ENCODE peak calls at places on chromosomes 6 and 20, in nine cellular contexts. One of them, this sample, is unnamed.

GRCh38 chr6:152794696-152795095 is 44.1 kb downstream of the VIP start:
- DNase-seq in NCI-H187 treated with DMSO at 0.1 percent for 48 hours: no peak
- DNase-seq in T-helper 2 cell: no peak
- DNase-seq in tibial nerve: no peak
- DNase-seq in epithelial cell of esophagus: no peak
- DNase-seq in Calu3: no peak
- DNase-seq in ureter: no peak
- DNase-seq in iris pigment epithelial cell: no peak
- DNase-seq in activated CD8-positive, alpha-beta memory T cell treated with anti-CD3 and anti-CD28 coated beads, Interleukin-2, amount 10 ng/mL, durations not matched to agents 7 days and 5 days: no peak
- DNase-seq in this sample: no peak

GRCh38 chr20:46000571-46001145 is 8.1 kb upstream of the MMP9 start:
- DNase-seq in NCI-H187 treated with DMSO at 0.1 percent for 48 hours: no peak
- DNase-seq in T-helper 2 cell: no peak
- DNase-seq in tibial nerve: no peak
- DNase-seq in epithelial cell of esophagus: no peak
- DNase-seq in Calu3: no peak
- DNase-seq in ureter: no peak
- DNase-seq in iris pigment epithelial cell: no peak
- DNase-seq in activated CD8-positive, alpha-beta memory T cell treated with anti-CD3 and anti-CD28 coated beads, Interleukin-2, amount 10 ng/mL, durations not matched to agents 7 days and 5 days: no peak
- DNase-seq in this sample: no peak

GRCh38 chr6:161079566-161080262 is 88.1 kb downstream of the MAP3K4 start:
- DNase-seq in NCI-H187 treated with DMSO at 0.1 percent for 48 hours: no peak
- DNase-seq in T-helper 2 cell: no peak
- DNase-seq in tibial nerve: no peak
- DNase-seq in epithelial cell of esophagus: peak
- DNase-seq in Calu3: no peak
- DNase-seq in ureter: no peak
- DNase-seq in iris pigment epithelial cell: peak
- DNase-seq in activated CD8-positive, alpha-beta memory T cell treated with anti-CD3 and anti-CD28 coated beads, Interleukin-2, amount 10 ng/mL, durations not matched to agents 7 days and 5 days: peak
- DNase-seq in this sample: no peak

GRCh38 chr6:89311853-89312531 is 3.1 kb downstream of the GABRR2 start:
- DNase-seq in NCI-H187 treated with DMSO at 0.1 percent for 48 hours: no peak
- DNase-seq in T-helper 2 cell: no peak
- DNase-seq in tibial nerve: peak
- DNase-seq in epithelial cell of esophagus: peak
- DNase-seq in Calu3: peak
- DNase-seq in ureter: peak
- DNase-seq in iris pigment epithelial cell: peak
- DNase-seq in activated CD8-positive, alpha-beta memory T cell treated with anti-CD3 and anti-CD28 coated beads, Interleukin-2, amount 10 ng/mL, durations not matched to agents 7 days and 5 days: no peak
- DNase-seq in this sample: peak

GRCh38 chr6:93124226-93124625 is 295.1 kb downstream of the EPHA7 start:
- DNase-seq in NCI-H187 treated with DMSO at 0.1 percent for 48 hours: no peak
- DNase-seq in T-helper 2 cell: no peak
- DNase-seq in tibial nerve: no peak
- DNase-seq in epithelial cell of esophagus: peak
- DNase-seq in Calu3: no peak
- DNase-seq in ureter: no peak
- DNase-seq in iris pigment epithelial cell: peak
- DNase-seq in activated CD8-positive, alpha-beta memory T cell treated with anti-CD3 and anti-CD28 coated beads, Interleukin-2, amount 10 ng/mL, durations not matched to agents 7 days and 5 days: no peak
- DNase-seq in this sample: no peak

GRCh38 chr6:84052204-84052882 is 18.8 kb downstream of the MRAP2 start:
- DNase-seq in NCI-H187 treated with DMSO at 0.1 percent for 48 hours: peak
- DNase-seq in T-helper 2 cell: no peak
- DNase-seq in tibial nerve: peak
- DNase-seq in epithelial cell of esophagus: peak
- DNase-seq in Calu3: no peak
- DNase-seq in ureter: peak
- DNase-seq in iris pigment epithelial cell: peak
- DNase-seq in activated CD8-positive, alpha-beta memory T cell treated with anti-CD3 and anti-CD28 coated beads, Interleukin-2, amount 10 ng/mL, durations not matched to agents 7 days and 5 days: no peak
- DNase-seq in this sample: peak

GRCh38 chr6:147684906-147685305 is 176.4 kb downstream of the SAMD5 start:
- DNase-seq in NCI-H187 treated with DMSO at 0.1 percent for 48 hours: no peak
- DNase-seq in T-helper 2 cell: no peak
- DNase-seq in tibial nerve: no peak
- DNase-seq in epithelial cell of esophagus: no peak
- DNase-seq in Calu3: no peak
- DNase-seq in ureter: no peak
- DNase-seq in iris pigment epithelial cell: no peak
- DNase-seq in activated CD8-positive, alpha-beta memory T cell treated with anti-CD3 and anti-CD28 coated beads, Interleukin-2, amount 10 ng/mL, durations not matched to agents 7 days and 5 days: no peak
- DNase-seq in this sample: no peak

GRCh38 chr6:44775121-44775520 is 387.6 kb downstream of the CDC5L start:
- DNase-seq in NCI-H187 treated with DMSO at 0.1 percent for 48 hours: no peak
- DNase-seq in T-helper 2 cell: no peak
- DNase-seq in tibial nerve: no peak
- DNase-seq in epithelial cell of esophagus: no peak
- DNase-seq in Calu3: no peak
- DNase-seq in ureter: no peak
- DNase-seq in iris pigment epithelial cell: no peak
- DNase-seq in activated CD8-positive, alpha-beta memory T cell treated with anti-CD3 and anti-CD28 coated beads, Interleukin-2, amount 10 ng/mL, durations not matched to agents 7 days and 5 days: no peak
- DNase-seq in this sample: no peak

GRCh38 chr6:21582651-21583050 is 10.9 kb upstream of the SOX4 start:
- DNase-seq in NCI-H187 treated with DMSO at 0.1 percent for 48 hours: no peak
- DNase-seq in T-helper 2 cell: no peak
- DNase-seq in tibial nerve: no peak
- DNase-seq in epithelial cell of esophagus: peak
- DNase-seq in Calu3: no peak
- DNase-seq in ureter: no peak
- DNase-seq in iris pigment epithelial cell: peak
- DNase-seq in activated CD8-positive, alpha-beta memory T cell treated with anti-CD3 and anti-CD28 coated beads, Interleukin-2, amount 10 ng/mL, durations not matched to agents 7 days and 5 days: no peak
- DNase-seq in this sample: no peak

GRCh38 chr6:52098649-52099184 is 11.3 kb upstream of the PKHD1 start:
- DNase-seq in NCI-H187 treated with DMSO at 0.1 percent for 48 hours: no peak
- DNase-seq in T-helper 2 cell: no peak
- DNase-seq in tibial nerve: no peak
- DNase-seq in epithelial cell of esophagus: no peak
- DNase-seq in Calu3: no peak
- DNase-seq in ureter: no peak
- DNase-seq in iris pigment epithelial cell: no peak
- DNase-seq in activated CD8-positive, alpha-beta memory T cell treated with anti-CD3 and anti-CD28 coated beads, Interleukin-2, amount 10 ng/mL, durations not matched to agents 7 days and 5 days: no peak
- DNase-seq in this sample: no peak

GRCh38 chr6:149247385-149247763 is 70.1 kb upstream of the TAB2 start:
- DNase-seq in NCI-H187 treated with DMSO at 0.1 percent for 48 hours: no peak
- DNase-seq in T-helper 2 cell: no peak
- DNase-seq in tibial nerve: no peak
- DNase-seq in epithelial cell of esophagus: no peak
- DNase-seq in Calu3: no peak
- DNase-seq in ureter: no peak
- DNase-seq in iris pigment epithelial cell: no peak
- DNase-seq in activated CD8-positive, alpha-beta memory T cell treated with anti-CD3 and anti-CD28 coated beads, Interleukin-2, amount 10 ng/mL, durations not matched to agents 7 days and 5 days: no peak
- DNase-seq in this sample: no peak

GRCh38 chr6:112563368-112563767 is 216.2 kb downstream of the RFPL4B start:
- DNase-seq in NCI-H187 treated with DMSO at 0.1 percent for 48 hours: no peak
- DNase-seq in T-helper 2 cell: no peak
- DNase-seq in tibial nerve: no peak
- DNase-seq in epithelial cell of esophagus: no peak
- DNase-seq in Calu3: no peak
- DNase-seq in ureter: no peak
- DNase-seq in iris pigment epithelial cell: peak
- DNase-seq in activated CD8-positive, alpha-beta memory T cell treated with anti-CD3 and anti-CD28 coated beads, Interleukin-2, amount 10 ng/mL, durations not matched to agents 7 days and 5 days: no peak
- DNase-seq in this sample: no peak

GRCh38 chr20:58618694-58619540 is 32.2 kb upstream of the STX16 start:
- DNase-seq in NCI-H187 treated with DMSO at 0.1 percent for 48 hours: no peak
- DNase-seq in T-helper 2 cell: no peak
- DNase-seq in tibial nerve: no peak
- DNase-seq in epithelial cell of esophagus: peak
- DNase-seq in Calu3: no peak
- DNase-seq in ureter: no peak
- DNase-seq in iris pigment epithelial cell: peak
- DNase-seq in activated CD8-positive, alpha-beta memory T cell treated with anti-CD3 and anti-CD28 coated beads, Interleukin-2, amount 10 ng/mL, durations not matched to agents 7 days and 5 days: no peak
- DNase-seq in this sample: no peak

GRCh38 chr6:159692303-159693127 is 526 bp downstream of the SOD2 start:
- DNase-seq in NCI-H187 treated with DMSO at 0.1 percent for 48 hours: no peak
- DNase-seq in T-helper 2 cell: peak
- DNase-seq in tibial nerve: peak
- DNase-seq in epithelial cell of esophagus: peak
- DNase-seq in Calu3: peak
- DNase-seq in ureter: peak
- DNase-seq in iris pigment epithelial cell: peak
- DNase-seq in activated CD8-positive, alpha-beta memory T cell treated with anti-CD3 and anti-CD28 coated beads, Interleukin-2, amount 10 ng/mL, durations not matched to agents 7 days and 5 days: peak
- DNase-seq in this sample: peak

GRCh38 chr20:43358811-43359210 is 98.9 kb upstream of the SRSF6 start:
- DNase-seq in NCI-H187 treated with DMSO at 0.1 percent for 48 hours: no peak
- DNase-seq in T-helper 2 cell: no peak
- DNase-seq in tibial nerve: no peak
- DNase-seq in epithelial cell of esophagus: no peak
- DNase-seq in Calu3: no peak
- DNase-seq in ureter: no peak
- DNase-seq in iris pigment epithelial cell: no peak
- DNase-seq in activated CD8-positive, alpha-beta memory T cell treated with anti-CD3 and anti-CD28 coated beads, Interleukin-2, amount 10 ng/mL, durations not matched to agents 7 days and 5 days: no peak
- DNase-seq in this sample: no peak

GRCh38 chr6:125114248-125114858 is 39.2 kb upstream of the TPD52L1 start:
- DNase-seq in NCI-H187 treated with DMSO at 0.1 percent for 48 hours: no peak
- DNase-seq in T-helper 2 cell: no peak
- DNase-seq in tibial nerve: peak
- DNase-seq in epithelial cell of esophagus: peak
- DNase-seq in Calu3: peak
- DNase-seq in ureter: no peak
- DNase-seq in iris pigment epithelial cell: peak
- DNase-seq in activated CD8-positive, alpha-beta memory T cell treated with anti-CD3 and anti-CD28 coated beads, Interleukin-2, amount 10 ng/mL, durations not matched to agents 7 days and 5 days: peak
- DNase-seq in this sample: no peak

GRCh38 chr6:35052694-35053565 is 88.2 kb downstream of the TCP11 start:
- DNase-seq in NCI-H187 treated with DMSO at 0.1 percent for 48 hours: no peak
- DNase-seq in T-helper 2 cell: no peak
- DNase-seq in tibial nerve: peak
- DNase-seq in epithelial cell of esophagus: no peak
- DNase-seq in Calu3: no peak
- DNase-seq in ureter: peak
- DNase-seq in iris pigment epithelial cell: peak
- DNase-seq in activated CD8-positive, alpha-beta memory T cell treated with anti-CD3 and anti-CD28 coated beads, Interleukin-2, amount 10 ng/mL, durations not matched to agents 7 days and 5 days: no peak
- DNase-seq in this sample: no peak

This sample was measured in heart right ventricle.